ENCODE peak calls at places on chromosomes 3 and 15, in four cellular contexts. Q, B, V and P are unnamed samples.

GRCh38 chr3:113531826-113532697 is at the start of gene SIDT1:
- DNase-seq in Q (no peak), B (no peak), V (peak), P (no peak)

GRCh38 chr3:126807795-126808194 is 103.8 kb downstream of the CHCHD6 start:
- DNase-seq in Q (no peak), B (no peak), V (no peak), P (no peak)

GRCh38 chr3:67362686-67363085 is 291.7 kb downstream of the SUCLG2 start:
- DNase-seq in Q (no peak), B (no peak), V (no peak), P (no peak)

GRCh38 chr3:76040946-76041345 is 255.6 kb upstream of the ZNF717 start:
- DNase-seq in Q (no peak), B (no peak), V (no peak), P (peak)

GRCh38 chr3:145035682-145036081 is 1064.1 kb downstream of the DIPK2A start:
- DNase-seq in Q (no peak), B (no peak), V (no peak), P (no peak)

GRCh38 chr3:181530584-181530983 is 181.1 kb upstream of the SOX2 start:
- DNase-seq in Q (no peak), B (no peak), V (no peak), P (no peak)

GRCh38 chr3:114319453-114319852 is 25.6 kb downstream of the TIGIT start:
- DNase-seq in Q (no peak), B (no peak), V (no peak), P (peak)

GRCh38 chr3:39267631-39268553 is 11.9 kb downstream of the CX3CR1 start:
- DNase-seq in Q (no peak), B (no peak), V (no peak), P (no peak)

GRCh38 chr3:27105904-27106303 is 263.3 kb downstream of the NEK10 start:
- DNase-seq in Q (no peak), B (no peak), V (no peak), P (no peak)

GRCh38 chr3:195040773-195041520 is 230.0 kb downstream of the XXYLT1 start:
- DNase-seq in Q (no peak), B (no peak), V (no peak), P (no peak)

GRCh38 chr3:40299130-40299720 is 10.3 kb upstream of the EIF1B start:
- DNase-seq in Q (no peak), B (no peak), V (no peak), P (no peak)

GRCh38 chr15:66252411-66253295 is 897 bp downstream of the MEGF11 start:
- DNase-seq in Q (peak), B (peak), V (peak), P (peak)

GRCh38 chr3:9976736-9977709 is 9.6 kb downstream of the EMC3 start:
- DNase-seq in Q (no peak), B (peak), V (peak), P (peak)

GRCh38 chr3:101310580-101311375 is 9.6 kb downstream of the IMPG2 start:
- DNase-seq in Q (no peak), B (no peak), V (no peak), P (peak)

GRCh38 chr3:20576228-20576627 is 390.2 kb upstream of the SGO1 start:
- DNase-seq in Q (no peak), B (no peak), V (no peak), P (no peak)

GRCh38 chr15:90647326-90647725 is 69.8 kb upstream of the BLM start:
- DNase-seq in Q (no peak), B (no peak), V (no peak), P (no peak)

GRCh38 chr15:39362832-39363561 is 217.9 kb upstream of the THBS1 start:
- DNase-seq in Q (no peak), B (no peak), V (no peak), P (peak)

GRCh38 chr3:46361408-46362283 is 7.7 kb downstream of the CCR2 start:
- DNase-seq in Q (no peak), B (no peak), V (no peak), P (no peak)

GRCh38 chr15:99239545-99240198 is 9.7 kb downstream of the TTC23 start:
- DNase-seq in Q (no peak), B (no peak), V (no peak), P (no peak)

GRCh38 chr3:37993067-37993809 is 2.7 kb downstream of the VILL start:
- DNase-seq in Q (no peak), B (no peak), V (no peak), P (no peak)

GRCh38 chr15:33860749-33861148 is 107.5 kb upstream of the CHRM5 start:
- DNase-seq in Q (no peak), B (no peak), V (no peak), P (no peak)

GRCh38 chr3:52533623-52534280 is at the start of gene NT5DC2:
- DNase-seq in Q (peak), B (peak), V (no peak), P (no peak)

DNA sequence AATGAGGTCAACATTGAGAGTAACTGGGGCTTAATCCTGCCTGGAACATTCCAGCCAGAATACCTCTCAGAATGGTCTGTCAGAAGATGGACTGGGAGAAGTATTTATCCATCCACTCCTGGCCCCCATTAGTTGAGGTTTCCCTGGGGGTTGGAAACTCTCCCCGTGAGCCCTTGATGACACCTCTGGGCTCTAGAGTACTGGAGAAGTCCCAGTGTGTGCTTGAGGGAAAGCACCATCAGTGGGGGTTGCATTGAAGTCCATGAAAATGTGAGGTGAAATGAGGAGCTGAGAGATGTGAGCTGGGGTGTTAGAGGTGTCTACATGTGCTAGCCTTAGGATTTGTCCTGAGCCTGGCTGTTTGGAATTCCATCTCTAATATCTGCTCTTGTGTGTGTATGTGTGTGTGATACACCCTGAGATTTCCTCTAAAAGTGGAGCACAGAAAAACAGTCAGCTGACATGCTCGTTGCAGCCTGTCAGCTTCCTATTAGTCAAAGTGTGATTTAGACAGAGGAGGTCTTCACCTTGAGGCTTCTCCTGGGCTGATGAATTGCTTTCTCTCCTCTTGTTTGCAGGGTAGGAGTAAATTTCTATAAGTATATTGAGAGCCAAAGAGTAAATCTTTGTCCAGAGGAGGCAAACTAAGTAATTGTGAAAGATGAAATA is 67.6 kb downstream of the NR1D2 start:
- DNase-seq in Q (no peak), B (no peak), V (no peak), P (no peak)
- TF ChIP-seq CTCF in Q (no peak), B (no peak), V (no peak), P (no peak)

DNA sequence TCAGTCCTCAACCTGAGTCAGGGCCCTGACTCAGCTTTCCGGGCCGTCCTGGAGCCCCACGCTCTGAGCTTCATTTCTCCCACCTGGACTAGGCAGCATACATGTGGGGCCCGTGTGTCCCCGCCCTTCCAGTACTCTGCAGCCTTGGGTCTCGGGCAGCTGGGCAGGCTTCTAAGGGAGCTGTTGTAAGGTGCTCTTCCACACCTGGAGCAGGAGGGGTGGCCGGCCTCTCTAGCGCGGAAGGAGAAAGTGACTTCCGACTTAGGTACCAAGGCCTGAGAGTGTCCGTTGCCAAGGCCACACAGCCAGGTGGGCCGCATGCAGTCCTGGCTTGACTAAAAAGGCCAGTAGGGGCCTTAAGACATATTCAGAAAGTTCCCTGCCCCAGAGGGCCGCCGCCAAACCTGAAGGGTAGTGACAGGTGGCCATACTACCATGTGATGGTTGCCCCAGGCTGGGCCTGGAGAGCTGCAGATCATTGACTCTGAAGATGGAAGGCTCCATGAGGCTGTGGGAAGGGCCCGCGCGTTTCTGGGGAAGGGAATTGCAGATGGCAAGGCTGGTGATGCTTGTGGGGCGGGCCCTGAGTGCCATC is 9.4 kb upstream of the SEMA3B start:
- DNase-seq in Q (peak), B (no peak), V (no peak), P (no peak)
- H3K4me3 ChIP-seq in Q (no peak), B (peak), V (peak), P (no peak)

DNA sequence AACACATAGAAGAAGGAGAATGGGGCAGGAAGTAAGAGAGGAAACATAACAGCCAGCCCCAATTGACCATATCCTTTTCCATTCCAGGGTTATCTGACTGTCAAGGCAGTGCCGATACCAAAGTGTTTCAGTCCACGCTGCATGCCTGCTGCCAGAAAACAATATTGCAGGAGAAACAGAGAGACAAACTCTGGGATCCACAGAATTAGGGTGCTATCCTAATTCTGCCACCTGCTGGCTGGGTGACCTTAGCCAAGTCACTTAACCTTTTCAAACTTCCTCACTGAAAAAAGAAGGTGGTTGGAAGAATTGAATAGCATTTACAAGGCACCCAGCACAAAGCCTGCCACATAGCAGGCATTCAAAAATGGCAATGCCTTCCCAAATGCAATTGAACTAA is 32.0 kb downstream of the GLB1 start:
- DNase-seq in Q (no peak), B (no peak), V (no peak), P (no peak)
- TF ChIP-seq CTCF in Q (no peak), B (no peak), V (peak), P (no peak)

DNA sequence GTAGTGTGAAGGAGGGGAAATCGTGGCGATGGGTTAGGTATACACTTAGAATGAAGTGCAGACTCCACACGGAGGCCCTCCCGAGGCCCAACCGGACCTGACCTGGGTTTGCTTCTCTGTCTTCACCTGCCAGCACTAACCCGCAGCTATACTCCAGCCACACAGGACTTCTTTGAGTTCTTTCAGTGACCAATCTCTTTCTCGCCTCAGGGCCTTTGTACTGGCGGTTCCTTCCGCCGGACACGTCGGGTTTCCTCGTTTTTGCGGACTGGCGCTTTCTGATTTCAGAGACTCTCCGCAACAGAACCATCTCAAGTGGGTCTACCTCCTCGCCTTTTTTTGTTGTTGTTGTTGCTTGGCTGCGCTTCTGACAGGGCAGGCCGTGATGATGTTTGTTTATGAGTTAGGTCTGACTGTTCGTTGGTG is at the start of gene NEIL1:
- DNase-seq in Q (no peak), B (no peak), V (no peak), P (no peak)
- H3K4me3 ChIP-seq in Q (peak), B (peak), V (peak), P (peak)

DNA sequence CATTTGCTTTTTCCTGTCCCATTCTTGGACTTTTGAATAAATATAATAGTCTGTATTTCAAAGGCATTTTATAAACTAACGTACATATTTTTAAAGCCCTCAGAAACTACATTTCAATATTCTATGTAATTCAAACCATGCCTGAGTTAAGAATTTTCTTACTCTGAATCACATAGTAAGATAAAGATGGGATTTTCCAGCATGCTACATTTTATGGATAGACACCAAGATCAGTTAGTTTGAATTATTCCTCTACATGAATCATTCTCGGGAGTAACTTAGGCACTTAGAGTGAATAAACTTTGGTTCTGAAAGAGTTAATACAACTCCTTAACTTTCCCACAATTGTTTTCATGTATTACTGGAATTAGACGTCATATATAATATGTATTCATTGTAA is 713.3 kb upstream of the CBLB start:
- DNase-seq in Q (no peak), B (no peak), V (no peak), P (no peak)
- TF ChIP-seq CTCF in Q (no peak), B (no peak), V (no peak), P (no peak)